ENCODE peak calls at places on chromosomes 1 and 21, in six cellular contexts. One of them, this sample, is unnamed.

GRCh38 chr1:28790384-28791035 is 21.5 kb upstream of the OPRD1 start:
- DNase-seq in small intestine: no peak
- DNase-seq in uterus: no peak
- DNase-seq in NB4: peak
- DNase-seq in CD4-positive, alpha-beta memory T cell: no peak
- DNase-seq in HAP-1: no peak
- DNase-seq in this sample: no peak

GRCh38 chr1:169517544-169518186 is 31.9 kb upstream of the SLC19A2 start:
- DNase-seq in uterus: no peak
- DNase-seq in small intestine: no peak
- DNase-seq in HAP-1: no peak
- DNase-seq in NB4: no peak
- DNase-seq in CD4-positive, alpha-beta memory T cell: no peak
- DNase-seq in this sample: no peak

GRCh38 chr1:198937231-198938031 is 298.6 kb downstream of the PTPRC start:
- DNase-seq in uterus: no peak
- DNase-seq in small intestine: peak
- DNase-seq in HAP-1: peak
- DNase-seq in NB4: peak
- DNase-seq in CD4-positive, alpha-beta memory T cell: peak
- DNase-seq in this sample: peak

GRCh38 chr1:118028267-118028666 is 98.7 kb downstream of the WDR3 start:
- DNase-seq in small intestine: no peak
- DNase-seq in uterus: no peak
- DNase-seq in HAP-1: no peak
- DNase-seq in NB4: no peak
- DNase-seq in CD4-positive, alpha-beta memory T cell: no peak
- DNase-seq in this sample: no peak

GRCh38 chr1:62058951-62059350 is 135.7 kb upstream of the L1TD1 start:
- DNase-seq in HAP-1: no peak
- DNase-seq in CD4-positive, alpha-beta memory T cell: no peak
- DNase-seq in uterus: no peak
- DNase-seq in small intestine: peak
- DNase-seq in NB4: no peak
- DNase-seq in this sample: no peak

GRCh38 chr1:176993587-176993986 is 170.9 kb downstream of the ASTN1 start:
- DNase-seq in NB4: no peak
- DNase-seq in small intestine: no peak
- DNase-seq in CD4-positive, alpha-beta memory T cell: no peak
- DNase-seq in uterus: no peak
- DNase-seq in HAP-1: no peak
- DNase-seq in this sample: no peak

GRCh38 chr1:21268281-21269239 is 21.7 kb downstream of the ECE1 start:
- DNase-seq in CD4-positive, alpha-beta memory T cell: no peak
- DNase-seq in small intestine: no peak
- DNase-seq in uterus: no peak
- DNase-seq in NB4: no peak
- DNase-seq in HAP-1: no peak
- DNase-seq in this sample: no peak

GRCh38 chr1:2368053-2368744 is 23.2 kb downstream of the MORN1 start:
- DNase-seq in HAP-1: no peak
- DNase-seq in uterus: no peak
- DNase-seq in CD4-positive, alpha-beta memory T cell: no peak
- DNase-seq in NB4: no peak
- DNase-seq in small intestine: no peak
- DNase-seq in this sample: no peak

GRCh38 chr1:13662498-13662897 is 37.5 kb upstream of the PRDM2 start:
- DNase-seq in NB4: no peak
- DNase-seq in small intestine: no peak
- DNase-seq in uterus: no peak
- DNase-seq in HAP-1: peak
- DNase-seq in CD4-positive, alpha-beta memory T cell: no peak
- DNase-seq in this sample: no peak

GRCh38 chr1:202959276-202959620 is 1.1 kb upstream of the ADIPOR1 start:
- DNase-seq in HAP-1: no peak
- DNase-seq in CD4-positive, alpha-beta memory T cell: no peak
- DNase-seq in uterus: no peak
- DNase-seq in small intestine: peak
- DNase-seq in NB4: peak
- DNase-seq in this sample: no peak

GRCh38 chr1:61053712-61054608 is 28.4 kb upstream of the NFIA start:
- DNase-seq in NB4: peak
- DNase-seq in small intestine: peak
- DNase-seq in CD4-positive, alpha-beta memory T cell: no peak
- DNase-seq in uterus: peak
- DNase-seq in HAP-1: peak
- DNase-seq in this sample: peak

GRCh38 chr1:226248091-226248490 is 24.6 kb downstream of the MIXL1 start:
- DNase-seq in uterus: no peak
- DNase-seq in small intestine: no peak
- DNase-seq in HAP-1: no peak
- DNase-seq in CD4-positive, alpha-beta memory T cell: no peak
- DNase-seq in NB4: peak
- DNase-seq in this sample: no peak

GRCh38 chr1:7262611-7263010 is 477.4 kb downstream of the CAMTA1 start:
- DNase-seq in CD4-positive, alpha-beta memory T cell: no peak
- DNase-seq in small intestine: peak
- DNase-seq in HAP-1: no peak
- DNase-seq in uterus: no peak
- DNase-seq in NB4: no peak
- DNase-seq in this sample: no peak

GRCh38 chr1:22685675-22686074 is 25.0 kb upstream of the EPHB2 start:
- DNase-seq in NB4: no peak
- DNase-seq in small intestine: no peak
- DNase-seq in uterus: peak
- DNase-seq in CD4-positive, alpha-beta memory T cell: no peak
- DNase-seq in HAP-1: no peak
- DNase-seq in this sample: no peak

GRCh38 chr1:99737016-99737415 is 29.4 kb downstream of the FRRS1 start:
- DNase-seq in NB4: peak
- DNase-seq in HAP-1: peak
- DNase-seq in CD4-positive, alpha-beta memory T cell: no peak
- DNase-seq in uterus: no peak
- DNase-seq in small intestine: peak
- DNase-seq in this sample: no peak

GRCh38 chr1:234140388-234140787 is 232.9 kb upstream of the COA6 start:
- DNase-seq in CD4-positive, alpha-beta memory T cell: no peak
- DNase-seq in HAP-1: no peak
- DNase-seq in NB4: no peak
- DNase-seq in small intestine: no peak
- DNase-seq in uterus: no peak
- DNase-seq in this sample: no peak

GRCh38 chr1:42142894-42143675 is 10.1 kb upstream of the GUCA2B start:
- DNase-seq in HAP-1: no peak
- DNase-seq in uterus: no peak
- DNase-seq in CD4-positive, alpha-beta memory T cell: no peak
- DNase-seq in small intestine: no peak
- DNase-seq in NB4: peak
- DNase-seq in this sample: no peak

GRCh38 chr1:199205740-199206139 is 566.9 kb downstream of the PTPRC start:
- DNase-seq in small intestine: no peak
- DNase-seq in HAP-1: no peak
- DNase-seq in NB4: no peak
- DNase-seq in CD4-positive, alpha-beta memory T cell: no peak
- DNase-seq in uterus: no peak
- DNase-seq in this sample: no peak

GRCh38 chr1:211153932-211154331 is 20.0 kb upstream of the KCNH1 start:
- DNase-seq in uterus: no peak
- DNase-seq in small intestine: no peak
- DNase-seq in NB4: no peak
- DNase-seq in HAP-1: no peak
- DNase-seq in CD4-positive, alpha-beta memory T cell: no peak
- DNase-seq in this sample: no peak

GRCh38 chr1:22870201-22870871 is 102.3 kb downstream of the LACTBL1 start:
- DNase-seq in uterus: peak
- DNase-seq in CD4-positive, alpha-beta memory T cell: no peak
- DNase-seq in NB4: no peak
- DNase-seq in small intestine: no peak
- DNase-seq in HAP-1: no peak
- DNase-seq in this sample: no peak

GRCh38 chr1:240310226-240310925 is 218.7 kb downstream of the FMN2 start:
- DNase-seq in uterus: no peak
- DNase-seq in small intestine: no peak
- DNase-seq in HAP-1: no peak
- DNase-seq in CD4-positive, alpha-beta memory T cell: no peak
- DNase-seq in NB4: no peak
- DNase-seq in this sample: no peak

GRCh38 chr1:54866801-54867716 is 19.9 kb downstream of the DHCR24 start:
- DNase-seq in small intestine: peak
- DNase-seq in CD4-positive, alpha-beta memory T cell: no peak
- DNase-seq in NB4: no peak
- DNase-seq in uterus: no peak
- DNase-seq in HAP-1: no peak
- DNase-seq in this sample: no peak

DNA sequence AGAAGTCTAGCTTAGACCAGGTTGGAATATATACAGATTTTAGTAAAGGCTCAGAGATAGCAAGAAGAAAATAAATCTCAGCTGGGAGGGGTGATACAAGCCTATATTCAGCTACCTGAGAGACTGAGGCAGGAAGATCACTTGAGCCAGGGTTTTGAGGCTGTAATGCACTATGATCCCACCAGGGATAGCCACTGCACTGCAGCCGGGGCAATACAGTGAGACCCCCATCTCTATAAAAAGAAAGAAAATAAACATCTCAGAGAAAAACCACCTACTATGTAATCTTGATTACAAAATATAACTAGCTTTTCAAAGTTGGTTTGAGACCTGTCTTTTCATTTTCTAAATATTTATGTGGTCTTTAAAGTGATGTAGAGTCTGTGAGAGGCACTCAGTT is 47.7 kb downstream of the IL23R start:
- DNase-seq in HAP-1: no peak
- DNase-seq in small intestine: no peak
- DNase-seq in CD4-positive, alpha-beta memory T cell: no peak
- DNase-seq in NB4: no peak
- DNase-seq in uterus: no peak
- DNase-seq in this sample: no peak
- H3K4me3 ChIP-seq in HAP-1: no peak
- H3K4me3 ChIP-seq in small intestine: no peak
- H3K4me3 ChIP-seq in CD4-positive, alpha-beta memory T cell: no peak
- H3K4me3 ChIP-seq in NB4: no peak
- H3K4me3 ChIP-seq in uterus: no peak
- H3K4me3 ChIP-seq in this sample: no peak

GRCh38 chr1:92808353-92808752 is 23.4 kb upstream of the EVI5 start:
- DNase-seq in NB4: no peak
- DNase-seq in HAP-1: no peak
- DNase-seq in small intestine: no peak
- DNase-seq in CD4-positive, alpha-beta memory T cell: no peak
- DNase-seq in uterus: no peak
- DNase-seq in this sample: no peak

GRCh38 chr1:92804721-92805169 is 19.8 kb upstream of the EVI5 start:
- DNase-seq in uterus: peak
- DNase-seq in NB4: peak
- DNase-seq in HAP-1: peak
- DNase-seq in small intestine: peak
- DNase-seq in CD4-positive, alpha-beta memory T cell: no peak
- DNase-seq in this sample: peak

GRCh38 chr1:92803140-92803887 is 18.4 kb upstream of the EVI5 start:
- DNase-seq in NB4: no peak
- DNase-seq in HAP-1: no peak
- DNase-seq in uterus: no peak
- DNase-seq in small intestine: no peak
- DNase-seq in CD4-positive, alpha-beta memory T cell: no peak
- DNase-seq in this sample: no peak

GRCh38 chr1:92805216-92805615 is 20.3 kb upstream of the EVI5 start:
- DNase-seq in uterus: no peak
- DNase-seq in HAP-1: no peak
- DNase-seq in NB4: no peak
- DNase-seq in CD4-positive, alpha-beta memory T cell: no peak
- DNase-seq in small intestine: no peak
- DNase-seq in this sample: no peak
- H3K4me3 ChIP-seq in uterus: no peak
- H3K4me3 ChIP-seq in HAP-1: no peak
- H3K4me3 ChIP-seq in NB4: no peak
- H3K4me3 ChIP-seq in CD4-positive, alpha-beta memory T cell: no peak
- H3K4me3 ChIP-seq in small intestine: no peak
- H3K4me3 ChIP-seq in this sample: peak

DNA sequence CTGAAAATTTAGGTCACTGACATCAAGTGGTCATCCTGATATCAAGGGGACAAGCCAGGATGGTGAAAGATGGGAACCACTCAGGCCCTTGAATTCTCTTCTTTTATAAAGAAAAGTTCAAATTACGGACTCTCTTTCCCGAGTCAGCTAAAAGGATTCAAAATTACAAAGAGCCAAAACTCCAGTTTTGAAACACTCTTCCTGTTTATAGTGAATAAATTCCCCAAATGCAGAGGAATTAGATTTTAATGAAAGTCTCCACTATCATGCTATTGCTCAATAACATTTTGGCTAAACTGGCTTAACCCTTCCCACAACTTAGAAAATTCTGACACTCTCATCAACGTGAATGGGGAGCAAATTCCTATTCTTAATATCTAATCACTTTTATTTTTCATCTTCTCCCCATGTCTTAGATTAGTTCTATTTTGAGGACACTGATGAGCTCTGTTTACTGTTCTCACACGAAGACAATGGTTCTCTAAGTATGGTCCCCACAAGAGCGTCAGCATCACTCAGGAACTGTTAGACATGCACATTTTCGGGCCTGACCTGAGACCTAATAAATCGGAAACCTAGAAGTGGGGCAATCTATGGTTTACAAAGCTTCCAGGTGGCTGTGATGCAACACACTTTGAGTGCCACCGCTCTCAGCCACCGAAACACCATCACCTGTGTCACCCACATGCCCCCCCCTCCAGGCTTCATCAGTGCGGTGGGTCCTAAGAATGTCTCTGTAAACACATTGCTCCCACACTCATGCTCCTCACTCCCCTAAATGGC is 64.4 kb upstream of the TIAM1 start:
- DNase-seq in CD4-positive, alpha-beta memory T cell: no peak
- DNase-seq in small intestine: no peak
- DNase-seq in NB4: no peak
- DNase-seq in HAP-1: no peak
- DNase-seq in uterus: no peak
- DNase-seq in this sample: no peak
- H3K4me3 ChIP-seq in CD4-positive, alpha-beta memory T cell: no peak
- H3K4me3 ChIP-seq in small intestine: no peak
- H3K4me3 ChIP-seq in NB4: no peak
- H3K4me3 ChIP-seq in HAP-1: no peak
- H3K4me3 ChIP-seq in uterus: no peak
- H3K4me3 ChIP-seq in this sample: no peak

DNA sequence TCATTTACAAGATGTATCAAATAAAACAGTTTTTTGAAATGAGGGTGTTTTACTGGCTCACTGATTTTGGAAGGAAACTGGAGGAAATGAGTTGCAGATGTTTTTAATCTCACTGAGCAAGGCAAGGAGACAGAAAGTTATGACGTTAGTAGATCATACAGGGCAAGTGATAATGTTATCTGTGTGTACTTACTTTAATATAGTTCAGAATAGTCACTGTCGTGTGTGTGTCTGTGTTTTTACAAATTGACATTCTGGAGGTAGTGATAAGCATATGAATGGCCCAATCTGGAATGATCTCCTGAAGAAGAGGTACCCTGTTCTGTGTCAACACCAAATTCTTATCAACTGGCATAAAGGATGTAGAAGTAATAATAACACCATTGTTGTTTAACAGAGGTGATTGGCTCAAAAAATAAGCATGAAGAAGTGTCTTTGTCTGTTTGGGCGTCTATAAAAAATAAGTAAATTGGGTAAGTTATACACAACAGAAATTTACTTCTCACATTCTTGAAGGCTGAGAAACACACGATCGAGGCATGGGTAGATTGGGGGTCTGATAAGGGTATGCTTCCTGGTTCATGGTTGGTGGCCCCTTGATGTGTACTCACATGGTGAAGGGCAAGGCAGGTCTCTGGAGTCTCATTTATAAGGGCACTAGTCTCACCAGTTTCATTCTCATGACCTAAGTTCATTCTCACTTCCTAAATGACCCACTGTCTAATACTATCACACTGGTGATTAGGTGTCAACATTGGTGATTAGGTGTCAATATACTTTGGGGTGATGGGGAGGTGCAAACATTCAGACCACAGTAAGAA is 2.1 kb upstream of the GBP4 start:
- DNase-seq in HAP-1: no peak
- DNase-seq in uterus: no peak
- DNase-seq in CD4-positive, alpha-beta memory T cell: peak
- DNase-seq in small intestine: peak
- DNase-seq in NB4: no peak
- DNase-seq in this sample: no peak
- H3K4me3 ChIP-seq in HAP-1: no peak
- H3K4me3 ChIP-seq in uterus: no peak
- H3K4me3 ChIP-seq in CD4-positive, alpha-beta memory T cell: peak
- H3K4me3 ChIP-seq in small intestine: no peak
- H3K4me3 ChIP-seq in NB4: no peak
- H3K4me3 ChIP-seq in this sample: no peak